ENCODE peak calls at places on chromosomes 12 and 14, in ten cellular contexts. J is upper lobe of left lung, U is RWPE1, G is thoracic aorta, N is coronary artery, Q is spleen, P is PC-3, B is MM.1S, K is esophagus muscularis mucosa, C is suprapubic skin. O is an unnamed sample.
A peak's percentile ranks its signal among the peaks of the same experiment; 100 is the strongest.

GRCh38 chr12:5073838-5074237 is 30.2 kb downstream of the KCNA5 start:
- DNase-seq in U (no peak), C (no peak), B (no peak), G (no peak), P (no peak), K (no peak), N (no peak), J (no peak), Q (no peak), O (no peak)

GRCh38 chr14:75884198-75884611 is 97.6 kb downstream of the TGFB3 start:
- DNase-seq in Q (no peak), P (peak; percentile 26), B (no peak), K (no peak), N (no peak), U (no peak), J (no peak), C (no peak), G (no peak), O (no peak)

GRCh38 chr14:54138354-54139038 is 181.9 kb upstream of the BMP4 start:
- DNase-seq in N (no peak), K (no peak), U (no peak), P (no peak), Q (no peak), J (no peak), G (no peak), B (no peak), C (no peak), O (no peak)

GRCh38 chr12:104677441-104678089 is 220.8 kb downstream of the CHST11 start:
- DNase-seq in B (no peak), K (no peak), J (peak; percentile 77), Q (no peak), U (no peak), N (no peak), P (peak; percentile 90), C (no peak), G (no peak), O (no peak)

GRCh38 chr14:93788557-93789365 is 476 bp upstream of the PRIMA1 start:
- DNase-seq in Q (no peak), P (peak; percentile 12), U (peak; percentile 66), N (no peak), J (no peak), B (no peak), K (no peak), G (no peak), C (no peak), O (no peak)

GRCh38 chr14:93946104-93946503 is 19.0 kb downstream of the FAM181A start:
- DNase-seq in B (no peak), P (no peak), J (no peak), K (no peak), U (no peak), G (no peak), C (no peak), Q (no peak), N (no peak), O (no peak)

GRCh38 chr12:14696265-14696741 is at the start of gene GUCY2C:
- DNase-seq in N (no peak), C (no peak), K (no peak), U (no peak), J (no peak), B (no peak), G (no peak), Q (no peak), P (no peak), O (no peak)

GRCh38 chr12:49188205-49188915 is 520 bp downstream of the TUBA1A start:
- DNase-seq in B (peak; percentile 65), C (peak; percentile 92), U (peak; percentile 65), Q (peak; percentile 95), J (peak; percentile 85), G (peak; percentile 22), K (peak; percentile 97), P (peak; percentile 37), N (peak; percentile 86), O (peak; percentile 58)

GRCh38 chr14:23544511-23545447 is 6.8 kb downstream of the ZFHX2 start:
- DNase-seq in B (no peak), N (no peak), P (no peak), Q (peak; percentile 69), C (no peak), U (no peak), G (no peak), J (no peak), K (no peak), O (no peak)

DNA sequence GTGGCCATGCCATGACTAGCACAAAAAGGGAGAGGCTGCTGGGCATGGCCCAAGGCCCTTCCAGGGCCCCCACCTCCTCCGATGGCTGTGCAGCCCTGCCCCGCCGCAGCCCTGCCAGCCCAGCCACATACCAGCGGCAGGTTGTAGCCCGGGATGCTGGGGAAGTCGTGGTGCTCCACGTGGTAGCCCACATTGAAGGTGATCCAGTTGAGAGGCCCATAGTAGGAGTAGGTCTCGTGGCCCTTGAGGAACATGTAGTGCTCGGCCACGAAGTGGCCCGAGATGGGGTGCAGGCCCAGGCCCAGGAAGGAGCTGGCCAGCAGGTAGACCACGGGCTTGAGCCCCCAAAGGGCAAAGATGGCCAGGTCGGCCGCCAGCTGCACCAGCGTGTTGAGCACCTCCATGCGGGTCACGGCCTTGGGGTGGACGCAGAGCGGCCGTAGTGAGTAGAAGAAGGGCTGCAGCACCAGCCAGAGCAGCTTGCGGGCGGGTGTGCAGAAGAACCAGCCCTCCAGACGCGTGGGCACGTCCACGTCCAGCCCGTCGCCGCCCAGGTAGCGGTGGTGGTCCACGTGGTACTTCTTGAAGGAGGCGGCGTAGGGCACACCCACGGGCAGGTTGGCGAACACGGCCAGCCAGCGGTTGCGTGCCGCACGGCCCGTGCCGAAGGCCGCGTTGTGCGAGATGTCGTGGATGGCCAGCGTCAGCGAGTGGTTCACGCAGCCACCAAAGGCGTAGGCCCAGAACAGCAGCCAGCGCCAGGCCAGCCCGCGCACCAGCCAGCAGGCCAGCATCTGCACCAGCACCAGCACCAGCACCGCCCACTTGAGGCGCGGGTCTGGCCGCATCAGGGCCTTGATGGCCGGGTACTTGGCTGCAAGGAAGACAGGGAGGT is 10.4 kb downstream of the DEGS2 start:
- DNase-seq in B (no peak), C (no peak), N (no peak), Q (no peak), U (no peak), J (no peak), G (no peak), K (no peak), P (no peak), O (no peak)
- H3K27ac ChIP-seq in B (no peak overlapping the region), C (no peak overlapping the region), N (no peak overlapping the region), Q (no peak overlapping the region), U (no peak overlapping the region), J (no peak overlapping the region), G (no peak overlapping the region), K (no peak overlapping the region), P (no peak overlapping the region), O (no peak overlapping the region)

DNA sequence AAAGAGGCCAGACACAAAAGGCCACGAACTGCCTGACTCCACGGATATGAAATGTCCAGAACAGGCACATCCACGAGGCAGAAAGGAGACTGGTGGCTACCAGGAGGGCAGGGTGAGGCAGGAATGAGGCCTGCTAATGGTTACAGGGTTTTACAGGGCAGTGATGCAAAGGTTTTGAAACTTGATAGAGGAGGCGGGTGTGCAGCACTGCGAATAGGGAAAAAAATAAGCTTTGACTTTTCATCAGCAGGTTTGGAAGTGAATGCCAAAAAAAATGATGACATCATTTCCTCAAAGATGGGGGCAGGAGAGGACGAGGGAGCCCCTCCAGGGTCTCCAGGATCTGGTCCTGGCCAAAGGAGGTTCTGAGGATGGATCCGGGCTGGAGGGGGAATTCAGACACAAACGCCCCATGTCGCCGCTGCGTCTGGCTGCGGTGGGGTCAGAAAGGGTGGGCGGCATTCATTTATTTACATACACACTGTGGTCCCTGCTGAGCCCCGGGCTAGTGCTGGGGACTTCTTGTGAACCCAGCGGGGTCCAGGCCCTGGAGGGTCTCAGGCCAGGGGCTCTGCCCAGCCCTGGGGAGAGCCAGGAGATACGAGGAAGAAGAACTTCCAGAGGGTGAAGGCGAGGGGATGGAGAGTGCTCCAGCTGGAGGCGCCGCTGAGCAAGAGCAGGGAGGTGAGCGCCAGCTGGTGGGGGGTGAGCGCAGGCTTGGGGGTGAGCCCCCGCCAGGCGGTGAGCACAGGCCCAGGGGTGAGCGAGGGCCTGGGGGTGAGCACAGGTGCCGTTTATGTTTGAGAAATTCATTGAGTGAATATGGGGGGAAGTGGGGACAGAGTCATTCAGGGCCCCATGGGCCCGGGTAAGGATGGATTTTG is 68.3 kb downstream of the NCOR2 start:
- DNase-seq in G (no peak), J (no peak), Q (no peak), U (no peak), P (no peak), N (no peak), C (no peak), B (no peak), K (no peak), O (no peak)
- H3K27ac ChIP-seq in G (peak overlapping the region; percentile 63), J (peak overlapping the region; percentile 37), Q (peak overlapping the region; percentile 66), U (peak overlapping the region; percentile 84), P (no peak overlapping the region), N (peak overlapping the region; percentile 62), C (peak overlapping the region; percentile 55), B (no peak overlapping the region), K (peak overlapping the region; percentile 77), O (no peak overlapping the region)

GRCh38 chr12:9660046-9660445 is 9.5 kb upstream of the CLEC2D start:
- DNase-seq in N (no peak), C (no peak), Q (no peak), G (no peak), B (no peak), K (no peak), U (no peak), P (no peak), J (no peak), O (peak; percentile 21)

GRCh38 chr12:9667403-9667802 is 2.1 kb upstream of the CLEC2D start:
- DNase-seq in P (no peak), U (no peak), J (no peak), B (peak; percentile 58), C (no peak), Q (no peak), N (no peak), G (no peak), K (no peak), O (no peak)

GRCh38 chr12:9661720-9662119 is 7.8 kb upstream of the CLEC2D start:
- DNase-seq in U (no peak), K (no peak), C (no peak), Q (no peak), N (no peak), J (no peak), B (no peak), G (no peak), P (no peak), O (no peak)

GRCh38 chr12:9668141-9669018 is 1.1 kb upstream of the CLEC2D start:
- DNase-seq in K (no peak), N (no peak), C (no peak), G (no peak), Q (no peak), B (no peak), P (no peak), U (no peak), J (no peak), O (no peak)

DNA sequence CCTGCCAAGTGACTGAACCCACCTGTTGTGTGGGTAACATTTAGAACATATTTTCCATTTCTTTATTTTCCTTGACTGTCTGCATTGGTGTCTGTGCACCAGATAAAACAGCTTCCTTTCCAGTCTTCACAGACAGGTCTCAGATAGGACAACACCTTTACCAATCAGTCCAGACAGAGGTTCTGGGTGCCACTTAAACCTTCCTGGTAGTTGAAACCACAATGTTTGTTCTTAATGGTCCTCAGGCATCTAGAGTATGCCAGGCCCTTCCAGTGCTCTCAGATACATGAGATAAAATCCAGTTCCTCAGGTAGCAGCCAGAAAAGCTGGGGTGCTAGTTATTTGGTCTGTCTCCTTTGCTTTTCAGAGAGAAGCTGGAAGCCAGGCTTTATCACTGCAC is 7.0 kb upstream of the CLEC2D start:
- DNase-seq in G (no peak), Q (no peak), U (no peak), N (no peak), P (no peak), B (no peak), J (peak; percentile 53), C (no peak), K (no peak), O (no peak)
- H3K27ac ChIP-seq in G (no peak overlapping the region), Q (peak overlapping the region; percentile 7), U (no peak overlapping the region), N (no peak overlapping the region), P (no peak overlapping the region), B (no peak overlapping the region), J (no peak overlapping the region), C (no peak overlapping the region), K (no peak overlapping the region), O (no peak overlapping the region)

GRCh38 chr12:122050706-122051105 is 27.9 kb upstream of the MLXIP start:
- DNase-seq in U (no peak), Q (no peak), K (no peak), P (no peak), C (no peak), G (no peak), J (no peak), N (no peak), B (no peak), O (no peak)
- H3K27ac ChIP-seq in U (peak overlapping the region; percentile 53), Q (peak overlapping the region; percentile 32), K (peak overlapping the region; percentile 77), P (no peak overlapping the region), C (no peak overlapping the region), G (peak overlapping the region; percentile 82), J (no peak overlapping the region), N (peak overlapping the region; percentile 87), B (no peak overlapping the region), O (no peak overlapping the region)